ENCODE peak calls at places on chromosome 7, in five cellular contexts. Z, T, E, N and J are unnamed samples. For H3K4me1, the result is how much of the 10 kb centered on the place peaks cover.

GRCh38 chr7:3510101-3511020 is 209.3 kb downstream of the SDK1 start:
- DNase-seq in E (no peak), T (no peak), Z (no peak), N (no peak), J (no peak)

GRCh38 chr7:104395162-104395561 is 66.8 kb downstream of the LHFPL3 start:
- DNase-seq in N (no peak), E (no peak), T (no peak), Z (no peak), J (no peak)

GRCh38 chr7:79936281-79936983 is 198.2 kb upstream of the GNAI1 start:
- DNase-seq in Z (no peak), E (no peak), N (no peak), T (no peak), J (no peak)

GRCh38 chr7:2924866-2925840 is 81.0 kb upstream of the GNA12 start:
- DNase-seq in Z (no peak), N (no peak), E (no peak), T (peak), J (no peak)

GRCh38 chr7:143419880-143420279 is 11.2 kb upstream of the EPHA1 start:
- DNase-seq in E (peak), T (no peak), N (peak), Z (no peak), J (no peak)

GRCh38 chr7:80783688-80784327 is 135.0 kb downstream of the SEMA3C start:
- DNase-seq in E (no peak), N (no peak), Z (no peak), T (no peak), J (no peak)

GRCh38 chr7:149171894-149172533 is 23.3 kb upstream of the ZNF282 start:
- DNase-seq in N (no peak), Z (no peak), T (no peak), E (no peak), J (no peak)

GRCh38 chr7:47326808-47327207 is 255.1 kb downstream of the TNS3 start:
- DNase-seq in T (no peak), Z (no peak), E (peak), N (no peak), J (no peak)

GRCh38 chr7:12764355-12765000 is 77.0 kb downstream of the ARL4A start:
- DNase-seq in E (no peak), Z (no peak), N (no peak), T (no peak), J (no peak)

GRCh38 chr7:105689093-105689819 is 108.0 kb upstream of the EFCAB10 start:
- DNase-seq in E (no peak), T (no peak), Z (no peak), N (no peak), J (no peak)

GRCh38 chr7:46932656-46933424 is 649.1 kb downstream of the TNS3 start:
- DNase-seq in Z (peak), T (no peak), N (no peak), E (peak), J (peak)

GRCh38 chr7:17307033-17307432 is 8.6 kb downstream of the AHR start:
- DNase-seq in Z (peak), T (no peak), N (no peak), E (no peak), J (peak)

GRCh38 chr7:31410265-31410664 is 69.7 kb upstream of the NEUROD6 start:
- DNase-seq in N (no peak), Z (no peak), E (no peak), T (no peak), J (no peak)

GRCh38 chr7:141945356-141945755 is 1.4 kb downstream of the CLEC5A start:
- DNase-seq in E (no peak), Z (no peak), T (no peak), N (no peak), J (no peak)

GRCh38 chr7:12518920-12519681 is 51.4 kb upstream of the SCIN start:
- DNase-seq in E (no peak), Z (no peak), T (no peak), N (no peak), J (no peak)

DNA sequence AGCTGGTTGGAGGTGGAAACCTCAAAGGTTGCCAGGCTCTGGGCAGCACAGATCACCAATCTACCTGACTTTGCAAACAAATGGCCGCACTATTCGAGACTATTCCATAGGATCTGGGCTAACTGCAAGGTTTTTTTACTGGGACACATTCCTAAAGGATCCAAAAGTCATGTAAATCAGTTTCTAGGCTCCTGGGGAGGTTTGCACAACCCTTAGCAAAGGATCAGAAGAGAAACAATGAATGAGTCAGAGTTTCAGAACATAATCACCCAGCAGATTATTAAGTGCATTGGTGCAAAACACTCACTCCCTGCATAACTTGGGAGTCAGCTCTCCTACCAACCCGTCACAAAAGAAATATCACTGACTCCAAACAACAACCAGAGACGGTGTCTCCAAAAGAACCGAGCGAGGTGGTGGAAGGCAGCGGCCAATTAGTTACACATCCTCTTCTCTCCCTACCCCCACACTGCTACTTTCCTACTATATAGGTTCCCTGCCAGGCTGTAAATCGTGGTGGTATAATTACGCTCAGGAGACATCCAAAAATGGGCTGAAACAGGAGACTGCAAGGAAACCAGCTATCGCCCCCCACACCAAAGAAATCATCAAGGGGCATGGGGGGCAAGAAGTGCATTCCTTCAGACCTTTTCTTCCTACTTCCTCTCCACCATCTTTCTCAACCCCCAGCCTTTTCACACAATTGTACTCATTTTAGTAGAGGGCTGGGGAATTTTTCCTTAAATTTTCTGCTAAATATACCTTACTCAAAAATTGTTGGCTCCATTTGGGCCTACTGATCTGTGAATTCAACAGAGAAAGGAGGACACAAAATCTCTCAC is 3.2 kb downstream of the UBE2H start:
- DNase-seq in Z (peak), E (no peak), T (no peak), N (peak), J (peak)
- TF ChIP-seq POLR2A in Z (peak), E (peak), T (no peak), N (no peak), J (no peak)

DNA sequence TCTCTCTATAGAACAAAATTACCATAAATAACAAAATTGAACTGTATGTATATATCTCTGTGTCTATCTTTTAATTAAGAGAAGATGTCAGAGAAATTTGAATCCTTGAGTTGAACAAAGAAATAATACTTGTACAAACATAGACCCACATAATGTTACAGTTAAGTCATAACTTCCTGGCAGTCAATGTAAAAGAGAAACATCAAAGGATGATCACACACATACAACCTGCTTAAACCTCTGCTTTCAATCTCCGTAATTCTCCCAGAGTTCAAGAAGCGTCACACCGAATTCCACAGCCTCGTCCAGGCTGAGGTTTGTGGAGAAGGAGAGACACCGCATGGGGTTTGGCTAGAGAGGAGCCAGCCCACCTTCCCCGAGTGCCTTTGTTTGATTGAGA is 40.1 kb upstream of the LRRC4 start:
- DNase-seq in Z (no peak), N (no peak), T (no peak), E (no peak), J (no peak)
- H3K4me1 ChIP-seq in Z (under half), N (under half), T (under half), E (under half), J (under half)

GRCh38 chr7:73842248-73842895 is at the start of gene METTL27:
- DNase-seq in E (peak), Z (peak), N (peak), T (peak), J (peak)
- TF ChIP-seq POLR2A in E (peak), Z (peak), N (peak), T (no peak), J (no peak)

GRCh38 chr7:36287371-36288241 is 102.1 kb upstream of the ANLN start:
- DNase-seq in E (no peak), T (peak), N (no peak), Z (no peak), J (no peak)
- H3K4me1 ChIP-seq in E (under half), T (half or more), N (under half), Z (half or more), J (under half)

GRCh38 chr7:100154651-100155491 is 3.7 kb downstream of the TRAPPC14 start:
- DNase-seq in E (no peak), N (peak), Z (no peak), T (peak), J (no peak)
- TF ChIP-seq POLR2A in E (no peak), N (peak), Z (no peak), T (no peak), J (no peak)

DNA sequence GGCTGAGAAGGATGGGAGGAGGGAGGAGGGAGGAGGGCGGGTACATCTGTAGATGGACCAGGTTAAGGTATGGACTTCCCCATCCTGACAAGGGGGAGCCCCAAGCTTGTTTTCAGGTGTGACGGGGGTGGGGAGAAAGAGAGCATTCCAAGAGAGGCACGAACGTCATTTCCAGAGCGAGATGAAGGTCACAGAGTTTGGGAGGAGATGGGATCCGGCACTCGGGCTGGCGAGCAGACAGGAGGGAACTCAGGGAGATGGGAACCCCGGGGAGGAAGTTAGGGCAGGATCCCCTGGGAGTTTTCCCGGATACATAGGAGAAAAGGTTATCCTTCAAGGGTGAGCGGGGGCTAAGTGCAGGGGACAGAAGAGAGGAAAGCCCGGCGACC is 118.8 kb downstream of the CUX1 start:
- DNase-seq in E (no peak), Z (no peak), T (no peak), N (no peak), J (no peak)
- H3K4me1 ChIP-seq in E (under half), Z (under half), T (under half), N (under half), J (under half)

DNA sequence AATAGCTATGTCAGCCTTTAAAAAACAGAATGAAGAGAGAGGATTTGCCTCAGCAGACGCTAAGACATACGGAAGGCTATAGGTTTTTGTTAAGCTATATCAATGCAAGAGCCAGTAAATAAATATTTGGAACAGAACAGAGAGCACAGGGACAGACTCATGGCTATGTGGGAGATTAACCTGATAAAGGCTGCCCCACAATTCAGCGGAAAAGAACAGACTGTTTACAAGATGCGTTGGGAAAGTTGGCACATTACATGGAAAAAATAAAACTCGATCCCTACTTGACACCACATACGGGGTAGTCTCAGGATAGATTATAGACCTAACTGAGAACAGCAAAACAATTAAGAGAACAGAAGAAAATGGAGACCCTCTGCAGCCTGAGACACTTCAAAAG is 10.8 kb downstream of the KCNH2 start:
- DNase-seq in E (no peak), Z (no peak), T (no peak), N (no peak), J (no peak)
- TF ChIP-seq POLR2A in E (no peak), Z (no peak), T (no peak), N (no peak), J (no peak)

GRCh38 chr7:24730018-24730369 is 27.3 kb downstream of the GSDME start:
- DNase-seq in Z (no peak), E (no peak), T (no peak), N (no peak), J (no peak)
- H3K4me1 ChIP-seq in Z (under half), E (under half), T (under half), N (under half), J (under half)